ENCODE peak calls at places on chromosomes 2 and 18, in four cellular contexts. M is BJ; L is CD8-positive, alpha-beta T cell; E is MM.1S. R is an unnamed sample.
A peak's percentile ranks its signal among the peaks of the same experiment; 100 is the strongest.

GRCh38 chr2:212254331-212254730 is 284.3 kb downstream of the ERBB4 start:
- DNase-seq in M (no peak), L (no peak), E (no peak), R (no peak)

GRCh38 chr18:65937180-65937579 is 186.4 kb downstream of the CDH7 start:
- DNase-seq in M (no peak), L (no peak), E (no peak), R (no peak)

GRCh38 chr18:48997985-48998831 is 47.4 kb upstream of the SMAD7 start:
- DNase-seq in M (peak; percentile 96), L (no peak), E (no peak), R (no peak)

GRCh38 chr18:34783485-34783884 is 73.4 kb downstream of the DTNA start:
- DNase-seq in M (no peak), L (no peak), E (no peak), R (no peak)

GRCh38 chr2:65708129-65708528 is 275.7 kb upstream of the SPRED2 start:
- DNase-seq in M (peak; percentile 24), L (no peak), E (no peak), R (no peak)

GRCh38 chr2:64812298-64812697 is 158.6 kb upstream of the SERTAD2 start:
- DNase-seq in M (no peak), L (no peak), E (no peak), R (no peak)

GRCh38 chr18:48460929-48461583 is 51.9 kb upstream of the ZBTB7C start:
- DNase-seq in M (no peak), L (no peak), E (no peak), R (no peak)

GRCh38 chr2:47208852-47209606 is 53.9 kb upstream of the STPG4 start:
- DNase-seq in M (no peak), L (no peak), E (no peak), R (no peak)

DNA sequence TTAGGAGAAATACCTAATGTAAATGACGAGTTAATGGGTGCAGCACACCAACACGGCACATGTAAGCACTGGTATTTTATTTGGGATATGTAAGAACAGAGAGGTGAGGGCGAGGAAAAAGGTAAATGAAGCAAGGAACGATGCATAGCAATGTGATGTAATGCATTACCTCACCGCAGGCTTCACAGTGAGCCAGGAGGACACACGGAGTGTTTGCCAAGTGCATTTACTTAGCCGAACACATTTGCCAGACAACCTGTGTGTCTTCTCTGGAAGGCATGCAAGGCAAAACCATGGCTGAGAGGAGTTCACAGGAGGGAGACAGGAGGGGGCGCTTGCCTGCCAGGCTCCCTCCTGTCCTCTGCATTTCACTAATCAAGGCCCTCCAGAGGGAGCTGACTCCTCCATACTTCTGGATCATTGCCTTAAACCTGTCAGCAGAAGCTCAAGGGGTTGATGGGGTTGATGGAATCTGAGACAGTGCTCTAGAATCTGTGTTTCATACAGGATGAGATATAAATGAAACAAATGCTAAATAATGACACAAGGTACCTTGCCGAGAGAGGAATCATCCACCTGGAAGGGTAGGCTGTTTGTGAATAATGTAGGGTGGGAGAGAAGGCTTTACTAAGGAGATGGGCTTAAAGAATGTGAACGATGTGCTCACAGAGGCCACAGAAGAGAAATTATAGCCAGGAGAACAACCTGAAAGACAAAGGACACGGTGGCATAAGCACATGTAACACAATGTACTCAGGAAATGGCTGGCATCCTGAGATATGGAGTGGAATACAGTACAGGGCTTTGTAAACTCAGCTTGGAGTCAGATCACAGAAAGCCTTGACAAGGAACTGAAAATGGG is 9.1 kb upstream of the TPRKB start:
- DNase-seq in M (no peak), L (no peak), E (no peak), R (no peak)
- TF ChIP-seq CTCF in M (no peak), L (no peak), E (no peak), R (no peak)

GRCh38 chr2:163592954-163593622 is 142.7 kb downstream of the FIGN start:
- DNase-seq in M (no peak), L (no peak), E (no peak), R (no peak)
- TF ChIP-seq CTCF in M (no peak), L (no peak), E (no peak), R (no peak)

DNA sequence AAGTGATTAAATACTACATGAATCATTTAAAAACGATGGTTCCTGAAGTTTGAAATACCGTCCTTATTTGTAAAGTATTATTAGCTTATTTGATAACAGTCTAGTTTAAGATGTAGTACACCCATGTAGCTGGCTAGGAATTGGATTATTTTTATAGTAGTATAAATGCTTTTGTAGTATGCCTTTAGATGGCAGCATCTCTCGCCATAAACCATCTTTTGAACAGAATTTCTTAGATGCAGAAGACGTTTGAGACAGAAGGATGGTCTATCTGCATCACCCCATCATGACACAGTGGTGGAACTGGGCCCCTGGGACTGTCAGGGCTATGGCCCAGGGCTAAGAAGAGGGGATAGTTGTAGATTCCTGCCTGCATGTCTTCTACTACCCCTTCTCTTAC is 152.7 kb downstream of the WDSUB1 start:
- DNase-seq in M (no peak), L (no peak), E (no peak), R (no peak)
- TF ChIP-seq CTCF in M (peak; percentile 25), L (no peak), E (no peak), R (no peak)

GRCh38 chr2:85414761-85415498 is 3.6 kb upstream of the SH2D6 start:
- DNase-seq in M (no peak), L (no peak), E (no peak), R (no peak)

GRCh38 chr2:85409719-85410583 is at the start of gene CAPG:
- DNase-seq in M (no peak), L (peak; percentile 59), E (peak; percentile 26), R (no peak)

GRCh38 chr2:85410584-85411404 is 628 bp upstream of the CAPG start:
- DNase-seq in M (no peak), L (no peak), E (no peak), R (no peak)

GRCh38 chr2:85411405-85411748 is 1.2 kb upstream of the CAPG start:
- DNase-seq in M (no peak), L (no peak), E (no peak), R (no peak)

DNA sequence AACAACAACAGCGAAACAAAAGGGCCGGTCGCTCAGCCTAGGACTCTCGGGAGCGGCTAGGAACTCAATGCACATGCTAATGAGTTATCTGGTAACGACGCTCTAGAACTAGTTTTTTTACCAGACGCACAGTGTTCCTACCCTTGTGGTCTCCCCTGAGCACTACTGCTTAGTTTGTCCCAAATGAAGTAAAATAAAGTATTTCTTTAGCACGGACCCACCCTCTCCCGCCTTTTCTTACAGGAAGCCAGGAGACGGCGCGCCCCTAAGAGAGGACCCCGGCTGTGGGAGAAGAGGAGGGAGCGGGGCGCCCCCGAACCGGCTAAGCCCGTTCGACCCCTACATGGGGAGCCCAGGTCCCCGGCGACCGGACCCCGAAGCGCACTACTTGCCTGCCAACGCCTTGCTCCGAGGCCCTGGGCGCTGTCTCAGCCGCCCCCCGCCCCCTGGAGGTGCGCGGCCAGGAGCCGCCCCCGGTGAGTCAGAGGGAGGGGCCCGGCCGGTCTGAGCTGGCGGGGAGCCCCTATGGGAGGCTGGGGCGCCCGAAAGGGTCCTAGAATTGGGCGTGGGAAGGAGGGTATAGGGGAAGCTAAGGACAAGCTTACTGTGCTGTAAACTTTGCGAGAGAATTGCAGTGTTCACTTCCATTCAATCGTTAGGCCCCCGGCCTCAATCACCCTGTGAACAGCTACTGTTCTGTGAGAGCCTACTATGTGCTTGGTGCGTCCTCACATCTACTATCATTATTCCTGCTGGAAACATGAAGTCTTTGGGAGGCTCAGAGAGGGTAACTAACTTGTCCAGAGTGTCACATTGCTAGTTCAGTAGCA is 3.6 kb upstream of the CAPG start:
- DNase-seq in M (no peak), L (peak; percentile 61), E (no peak), R (no peak)
- TF ChIP-seq CTCF in M (no peak), L (no peak), E (no peak), R (peak; percentile 20)

DNA sequence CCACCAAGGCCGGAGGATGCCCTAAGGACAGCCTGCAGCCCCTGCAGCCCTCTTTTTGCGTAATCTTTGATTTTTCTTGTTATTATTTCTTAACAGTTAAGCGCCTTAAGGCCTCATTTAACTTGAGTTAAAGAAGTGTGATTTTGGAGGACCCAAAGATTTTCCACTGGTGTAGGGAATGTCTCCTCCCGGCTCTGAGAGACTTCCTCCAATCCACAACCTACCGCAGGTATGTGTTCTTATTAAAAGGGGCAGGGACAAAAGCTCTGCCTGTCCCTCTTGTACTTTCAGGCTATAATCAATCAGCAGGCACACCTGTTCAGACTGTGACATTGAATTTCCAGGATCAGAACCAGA is 285.1 kb downstream of the PRKCE start:
- DNase-seq in M (no peak), L (no peak), E (no peak), R (no peak)
- TF ChIP-seq CTCF in M (no peak), L (no peak), E (peak; percentile 1), R (no peak)

GRCh38 chr2:13193075-13193474 is 476.3 kb downstream of the TRIB2 start:
- DNase-seq in M (no peak), L (no peak), E (peak; percentile 83), R (no peak)

GRCh38 chr2:13195270-13195669 is 478.5 kb downstream of the TRIB2 start:
- DNase-seq in M (no peak), L (no peak), E (no peak), R (no peak)

GRCh38 chr2:13193900-13194299 is 477.2 kb downstream of the TRIB2 start:
- DNase-seq in M (no peak), L (no peak), E (peak; percentile 78), R (no peak)
- TF ChIP-seq CTCF in M (no peak), L (no peak), E (peak; percentile 69), R (peak; percentile 57)

DNA sequence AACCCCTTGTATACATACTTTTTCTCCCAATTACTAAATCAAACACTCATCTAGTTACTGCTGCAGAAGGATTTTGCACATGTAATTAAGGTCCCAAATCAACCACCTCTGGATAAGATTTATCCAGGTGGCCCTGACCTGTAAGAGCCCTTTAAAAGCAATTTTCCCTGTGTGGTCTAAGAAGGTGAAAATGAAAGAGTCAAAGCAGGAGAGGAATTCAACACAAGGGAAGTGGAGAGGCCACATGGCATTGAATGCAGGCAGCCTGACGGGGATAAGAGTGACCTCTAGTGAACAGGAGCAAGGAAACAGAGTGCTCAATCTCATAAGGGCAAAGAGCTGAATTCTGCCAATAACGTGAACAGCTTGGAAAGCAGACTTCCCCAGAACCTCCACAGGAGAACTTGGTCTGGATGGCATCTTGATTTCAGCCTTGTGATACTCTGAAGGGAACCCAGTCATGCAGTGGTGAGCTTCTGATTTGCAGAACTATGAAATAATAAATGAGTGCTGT is 27.2 kb downstream of the PPP3R1 start:
- DNase-seq in M (no peak), L (no peak), E (peak; percentile 40), R (no peak)
- TF ChIP-seq CTCF in M (no peak), L (no peak), E (peak; percentile 52), R (peak; percentile 9)

GRCh38 chr18:50194623-50195532 is at the start of gene MYO5B:
- DNase-seq in M (no peak), L (peak; percentile 57), E (peak; percentile 94), R (peak; percentile 79)
- TF ChIP-seq CTCF in M (no peak), L (no peak), E (peak; percentile 18), R (peak; percentile 72)

GRCh38 chr18:73848656-73849055 is 299.0 kb downstream of the FBXO15 start:
- DNase-seq in M (peak; percentile 88), L (no peak), E (no peak), R (no peak)

GRCh38 chr18:73852789-73853188 is 294.8 kb downstream of the FBXO15 start:
- DNase-seq in M (no peak), L (no peak), E (no peak), R (no peak)

DNA sequence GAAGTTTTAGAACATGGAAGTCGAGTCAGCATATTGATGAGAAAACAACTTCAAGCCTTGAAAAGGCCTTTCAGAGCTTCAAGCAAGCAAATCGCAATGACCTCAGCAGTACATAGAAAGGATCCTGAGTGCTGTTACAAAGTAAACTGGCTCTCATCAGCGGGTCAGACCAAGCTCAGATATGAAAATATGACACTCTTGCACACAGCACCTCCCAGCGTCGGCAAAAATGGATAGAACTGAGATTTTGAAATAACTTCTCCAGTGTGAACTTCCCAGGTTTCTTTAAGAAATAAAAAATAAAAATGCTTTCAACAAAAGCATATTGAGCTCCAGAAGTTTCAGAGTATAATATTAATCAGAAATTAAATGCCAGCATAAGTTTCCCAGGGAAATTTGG is 296.9 kb downstream of the FBXO15 start:
- DNase-seq in M (no peak), L (no peak), E (no peak), R (no peak)
- TF ChIP-seq CTCF in M (no peak), L (no peak), E (no peak), R (no peak)

R was measured in progenitor cell of endocrine pancreas.